ENCODE peak calls at places on chromosomes 6 and 20, in five cellular contexts. One of them, this sample, is unnamed.

GRCh38 chr6:35149891-35150566 is 8.9 kb upstream of the TCP11 start:
- DNase-seq in PC-9: no peak
- DNase-seq in BJ: no peak
- DNase-seq in left ventricle myocardium inferior: no peak
- DNase-seq in breast epithelium: no peak
- DNase-seq in this sample: no peak

GRCh38 chr6:3592371-3592941 is 135.6 kb upstream of the SLC22A23 start:
- DNase-seq in PC-9: peak; percentile 38
- DNase-seq in left ventricle myocardium inferior: no peak
- DNase-seq in breast epithelium: no peak
- DNase-seq in BJ: peak; percentile 89
- DNase-seq in this sample: peak; percentile 55

GRCh38 chr20:19642861-19643260 is 115.2 kb upstream of the RIN2 start:
- DNase-seq in PC-9: no peak
- DNase-seq in left ventricle myocardium inferior: no peak
- DNase-seq in BJ: no peak
- DNase-seq in breast epithelium: no peak
- DNase-seq in this sample: no peak

GRCh38 chr20:23503649-23504048 is 12.7 kb downstream of the CST8 start:
- DNase-seq in breast epithelium: no peak
- DNase-seq in BJ: no peak
- DNase-seq in PC-9: no peak
- DNase-seq in left ventricle myocardium inferior: no peak
- DNase-seq in this sample: no peak

GRCh38 chr20:63979549-63980316 is at the start of gene SAMD10:
- DNase-seq in BJ: no peak
- DNase-seq in left ventricle myocardium inferior: no peak
- DNase-seq in breast epithelium: no peak
- DNase-seq in PC-9: peak; percentile 62
- DNase-seq in this sample: no peak

GRCh38 chr6:56370591-56371198 is 123.3 kb upstream of the COL21A1 start:
- DNase-seq in PC-9: no peak
- DNase-seq in BJ: peak; percentile 52
- DNase-seq in breast epithelium: no peak
- DNase-seq in left ventricle myocardium inferior: no peak
- DNase-seq in this sample: peak; percentile 91

GRCh38 chr6:126077810-126078791 is 91.8 kb downstream of the TRMT11 start:
- DNase-seq in breast epithelium: no peak
- DNase-seq in BJ: peak; percentile 62
- DNase-seq in PC-9: no peak
- DNase-seq in left ventricle myocardium inferior: no peak
- DNase-seq in this sample: no peak

GRCh38 chr20:50794181-50794845 is 548 bp upstream of the BCAS4 start:
- DNase-seq in PC-9: no peak
- DNase-seq in breast epithelium: no peak
- DNase-seq in BJ: no peak
- DNase-seq in left ventricle myocardium inferior: no peak
- DNase-seq in this sample: no peak

GRCh38 chr6:3578981-3579380 is 122.1 kb upstream of the SLC22A23 start:
- DNase-seq in PC-9: no peak
- DNase-seq in BJ: no peak
- DNase-seq in breast epithelium: no peak
- DNase-seq in left ventricle myocardium inferior: no peak
- DNase-seq in this sample: no peak

GRCh38 chr6:927157-927556 is 234.2 kb upstream of the EXOC2 start:
- DNase-seq in BJ: no peak
- DNase-seq in PC-9: no peak
- DNase-seq in left ventricle myocardium inferior: no peak
- DNase-seq in breast epithelium: no peak
- DNase-seq in this sample: no peak

GRCh38 chr6:148501178-148501590 is 158.5 kb downstream of the SASH1 start:
- DNase-seq in breast epithelium: no peak
- DNase-seq in PC-9: no peak
- DNase-seq in BJ: peak; percentile 95
- DNase-seq in left ventricle myocardium inferior: no peak
- DNase-seq in this sample: peak; percentile 63

DNA sequence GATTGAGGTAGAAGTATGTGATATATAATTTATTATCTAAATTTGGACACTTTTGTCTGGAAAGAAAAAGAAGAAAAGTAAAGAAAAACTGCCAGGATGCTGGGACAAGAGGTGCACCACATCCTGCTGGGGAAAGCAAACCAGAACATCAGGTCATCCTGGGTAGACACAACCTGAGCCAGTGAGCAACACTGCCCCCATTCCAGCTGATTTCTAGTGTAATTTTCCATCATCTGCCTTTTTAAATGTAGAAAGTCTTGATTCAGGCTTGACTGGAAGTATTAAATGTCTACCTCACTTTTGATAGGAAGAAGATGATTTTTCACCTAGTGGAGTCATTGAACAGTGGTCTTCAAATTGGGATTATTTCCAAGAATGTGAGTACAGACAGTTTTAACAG is 1164.5 kb upstream of the CITED2 start:
- DNase-seq in left ventricle myocardium inferior: no peak
- DNase-seq in BJ: no peak
- DNase-seq in PC-9: no peak
- DNase-seq in breast epithelium: no peak
- DNase-seq in this sample: no peak
- TF ChIP-seq CTCF in left ventricle myocardium inferior: no peak
- TF ChIP-seq CTCF in BJ: no peak
- TF ChIP-seq CTCF in PC-9: no peak
- TF ChIP-seq CTCF in breast epithelium: no peak
- TF ChIP-seq CTCF in this sample: no peak

GRCh38 chr6:106082735-106083398 is 3.3 kb upstream of the PRDM1 start:
- DNase-seq in PC-9: no peak
- DNase-seq in breast epithelium: no peak
- DNase-seq in BJ: no peak
- DNase-seq in left ventricle myocardium inferior: no peak
- DNase-seq in this sample: no peak
- H3K4me3 ChIP-seq in PC-9: no peak overlapping the region
- H3K4me3 ChIP-seq in breast epithelium: no peak overlapping the region
- H3K4me3 ChIP-seq in BJ: no peak overlapping the region
- H3K4me3 ChIP-seq in left ventricle myocardium inferior: no peak overlapping the region
- H3K4me3 ChIP-seq in this sample: no peak overlapping the region

GRCh38 chr6:157280947-157281346 is 42.4 kb downstream of the TMEM242 start:
- DNase-seq in breast epithelium: no peak
- DNase-seq in BJ: no peak
- DNase-seq in left ventricle myocardium inferior: no peak
- DNase-seq in PC-9: no peak
- DNase-seq in this sample: no peak

GRCh38 chr6:157280153-157280552 is 43.2 kb downstream of the TMEM242 start:
- DNase-seq in breast epithelium: no peak
- DNase-seq in PC-9: no peak
- DNase-seq in left ventricle myocardium inferior: no peak
- DNase-seq in BJ: no peak
- DNase-seq in this sample: no peak

GRCh38 chr6:157283330-157283898 is 39.9 kb downstream of the TMEM242 start:
- DNase-seq in BJ: no peak
- DNase-seq in left ventricle myocardium inferior: no peak
- DNase-seq in breast epithelium: no peak
- DNase-seq in PC-9: no peak
- DNase-seq in this sample: no peak

GRCh38 chr6:157282279-157282678 is 41.0 kb downstream of the TMEM242 start:
- DNase-seq in PC-9: no peak
- DNase-seq in BJ: no peak
- DNase-seq in left ventricle myocardium inferior: no peak
- DNase-seq in breast epithelium: no peak
- DNase-seq in this sample: no peak

DNA sequence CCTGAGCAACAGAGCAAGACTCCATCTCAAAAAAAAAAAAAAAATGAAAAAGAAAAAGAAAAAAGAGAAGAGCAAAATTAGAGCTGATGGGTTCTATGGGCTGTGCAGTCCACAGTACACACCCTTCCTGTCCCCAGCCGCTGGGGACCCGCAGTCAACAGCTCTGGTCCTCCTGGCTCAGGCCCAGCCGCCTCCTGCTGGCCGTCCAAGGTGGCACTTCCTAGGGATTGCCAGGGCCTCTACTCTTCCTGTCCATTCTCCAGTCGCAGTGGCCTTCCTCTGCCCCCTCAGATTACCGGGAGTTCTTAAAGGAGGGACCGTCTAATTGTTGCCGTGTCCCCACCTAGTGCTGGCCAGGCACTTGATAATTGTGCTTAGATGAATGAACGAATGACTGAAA is 41.7 kb downstream of the TMEM242 start:
- DNase-seq in breast epithelium: no peak
- DNase-seq in left ventricle myocardium inferior: no peak
- DNase-seq in PC-9: peak; percentile 7
- DNase-seq in BJ: no peak
- DNase-seq in this sample: no peak
- TF ChIP-seq CTCF in breast epithelium: peak; percentile 31
- TF ChIP-seq CTCF in left ventricle myocardium inferior: peak; percentile 49
- TF ChIP-seq CTCF in PC-9: peak; percentile 47
- TF ChIP-seq CTCF in BJ: peak; percentile 30
- TF ChIP-seq CTCF in this sample: no peak

GRCh38 chr20:49318430-49319203 is 40.8 kb upstream of the ZNFX1 start:
- DNase-seq in PC-9: no peak
- DNase-seq in breast epithelium: no peak
- DNase-seq in BJ: no peak
- DNase-seq in left ventricle myocardium inferior: no peak
- DNase-seq in this sample: no peak
- H3K4me3 ChIP-seq in PC-9: no peak overlapping the region
- H3K4me3 ChIP-seq in breast epithelium: peak overlapping the region; percentile 26
- H3K4me3 ChIP-seq in BJ: no peak overlapping the region
- H3K4me3 ChIP-seq in left ventricle myocardium inferior: peak overlapping the region; percentile 54
- H3K4me3 ChIP-seq in this sample: peak overlapping the region; percentile 21

DNA sequence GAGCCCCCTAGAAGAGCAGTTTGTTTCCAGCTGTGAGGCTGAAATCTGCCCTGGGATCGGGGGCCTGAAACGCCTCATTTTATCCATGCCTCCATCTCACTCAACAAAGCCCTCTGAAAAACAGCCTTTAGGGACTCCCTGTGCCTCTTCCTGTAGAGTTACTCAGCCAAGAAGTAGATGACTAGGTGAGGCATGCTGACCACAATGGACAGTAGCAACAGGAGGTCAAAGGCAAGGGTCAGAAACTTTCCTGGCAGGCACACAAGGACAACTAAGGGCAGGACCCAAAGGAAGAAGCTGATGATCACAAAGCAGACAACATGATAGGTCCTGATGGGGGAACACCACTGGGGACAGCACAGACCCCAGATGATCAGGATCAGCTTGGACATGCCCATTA is 12.8 kb downstream of the MAS1L start:
- DNase-seq in BJ: no peak
- DNase-seq in left ventricle myocardium inferior: no peak
- DNase-seq in breast epithelium: no peak
- DNase-seq in PC-9: no peak
- DNase-seq in this sample: no peak
- TF ChIP-seq CTCF in BJ: no peak
- TF ChIP-seq CTCF in left ventricle myocardium inferior: no peak
- TF ChIP-seq CTCF in breast epithelium: no peak
- TF ChIP-seq CTCF in PC-9: no peak
- TF ChIP-seq CTCF in this sample: no peak

GRCh38 chr20:34675561-34675960 is 1.3 kb downstream of the PIGU start:
- DNase-seq in BJ: no peak
- DNase-seq in PC-9: no peak
- DNase-seq in breast epithelium: no peak
- DNase-seq in left ventricle myocardium inferior: no peak
- DNase-seq in this sample: no peak
- H3K4me3 ChIP-seq in BJ: no peak overlapping the region
- H3K4me3 ChIP-seq in PC-9: peak overlapping the region; percentile 68
- H3K4me3 ChIP-seq in breast epithelium: no peak overlapping the region
- H3K4me3 ChIP-seq in left ventricle myocardium inferior: peak overlapping the region; percentile 79
- H3K4me3 ChIP-seq in this sample: no peak overlapping the region

GRCh38 chr20:58882704-58883089 is 30.2 kb downstream of the GNAS start:
- DNase-seq in left ventricle myocardium inferior: no peak
- DNase-seq in BJ: no peak
- DNase-seq in breast epithelium: no peak
- DNase-seq in PC-9: no peak
- DNase-seq in this sample: no peak

GRCh38 chr20:58883243-58883691 is 30.8 kb downstream of the GNAS start:
- DNase-seq in BJ: peak; percentile 76
- DNase-seq in left ventricle myocardium inferior: no peak
- DNase-seq in breast epithelium: no peak
- DNase-seq in PC-9: no peak
- DNase-seq in this sample: peak; percentile 60

GRCh38 chr20:58880441-58880840 is 27.9 kb downstream of the GNAS start:
- DNase-seq in PC-9: no peak
- DNase-seq in breast epithelium: no peak
- DNase-seq in BJ: no peak
- DNase-seq in left ventricle myocardium inferior: no peak
- DNase-seq in this sample: no peak

GRCh38 chr20:58878399-58878798 is 25.9 kb downstream of the GNAS start:
- DNase-seq in breast epithelium: no peak
- DNase-seq in BJ: no peak
- DNase-seq in PC-9: no peak
- DNase-seq in left ventricle myocardium inferior: no peak
- DNase-seq in this sample: no peak

DNA sequence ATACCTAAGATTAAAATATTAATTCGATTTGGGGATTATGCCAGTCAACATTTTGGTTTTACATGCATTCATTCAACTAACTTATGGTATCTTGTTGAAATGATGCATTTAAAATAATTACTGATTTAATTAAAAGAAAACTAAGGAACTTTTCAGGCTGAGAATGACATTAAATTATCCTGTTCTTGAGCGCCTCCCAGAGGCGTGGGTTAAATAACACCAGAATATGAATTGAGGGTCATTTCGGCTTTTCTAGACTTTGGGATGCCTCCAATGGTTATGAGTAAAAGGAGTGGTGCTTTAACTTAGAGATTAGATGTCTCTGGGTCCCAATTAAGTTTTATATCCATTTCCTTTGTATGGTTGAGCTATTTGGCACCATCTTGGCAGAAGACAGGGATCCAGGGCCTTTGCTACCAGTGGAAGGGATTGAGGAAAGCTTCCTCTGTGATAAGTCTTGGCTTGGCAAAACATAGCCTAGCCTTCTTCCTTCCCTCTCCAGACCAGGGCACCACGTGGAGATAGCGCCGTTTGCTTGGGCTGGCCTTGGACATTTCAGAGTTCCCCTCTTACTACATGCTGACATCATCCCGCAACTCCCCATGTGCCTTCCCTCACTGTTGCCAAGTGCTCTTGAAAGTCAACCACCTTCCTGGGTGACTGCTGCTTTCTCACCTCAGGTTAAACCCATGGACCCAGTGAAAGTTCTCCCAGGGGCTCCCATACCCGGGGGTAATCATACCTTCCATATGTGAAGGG is 28.7 kb downstream of the GNAS start:
- DNase-seq in left ventricle myocardium inferior: no peak
- DNase-seq in breast epithelium: no peak
- DNase-seq in PC-9: no peak
- DNase-seq in BJ: no peak
- DNase-seq in this sample: no peak
- TF ChIP-seq CTCF in left ventricle myocardium inferior: no peak
- TF ChIP-seq CTCF in breast epithelium: no peak
- TF ChIP-seq CTCF in PC-9: peak; percentile 54
- TF ChIP-seq CTCF in BJ: no peak
- TF ChIP-seq CTCF in this sample: no peak